ENCODE peak calls at places on chromosomes 16 and 17, in nine cellular contexts. O is Peyer's patch, B is BJ, K is coronary artery, W is IMR-90, U is left ventricle myocardium inferior, S is brain microvascular endothelial cell, Q is pancreas, M is sigmoid colon. T is an unnamed sample.

GRCh38 chr17:50101346-50102163 is 6.4 kb downstream of the PDK2 start:
- DNase-seq in O (peak), B (no peak), K (no peak), W (peak), U (peak), S (no peak), Q (peak), M (peak), T (no peak)

GRCh38 chr17:75689441-75689873 is 22.3 kb downstream of the SAP30BP start:
- DNase-seq in O (peak), B (no peak), K (no peak), W (no peak), U (no peak), S (no peak), Q (no peak), M (no peak), T (no peak)

GRCh38 chr16:61858996-61859395 is 177.2 kb downstream of the CDH8 start:
- DNase-seq in O (no peak), B (peak), K (no peak), W (no peak), U (no peak), S (peak), Q (no peak), M (no peak), T (no peak)

GRCh38 chr16:85015481-85016177 is 4.3 kb upstream of the ZDHHC7 start:
- DNase-seq in O (no peak), B (no peak), K (no peak), W (peak), U (no peak), S (no peak), Q (no peak), M (no peak), T (no peak)

GRCh38 chr17:60947100-60947499 is 269.4 kb downstream of the BCAS3 start:
- DNase-seq in O (no peak), B (no peak), K (no peak), W (peak), U (no peak), S (peak), Q (no peak), M (no peak), T (no peak)

GRCh38 chr17:3983945-3984484 is 19.8 kb upstream of the ATP2A3 start:
- DNase-seq in O (peak), B (no peak), K (peak), W (peak), U (no peak), S (peak), Q (no peak), M (no peak), T (no peak)

GRCh38 chr16:4263504-4264436 is 9.1 kb downstream of the TFAP4 start:
- DNase-seq in O (peak), B (peak), K (no peak), W (peak), U (peak), S (peak), Q (no peak), M (peak), T (no peak)

GRCh38 chr16:3431779-3432219 is 11.5 kb downstream of the ZNF597 start:
- DNase-seq in O (no peak), B (no peak), K (no peak), W (peak), U (peak), S (peak), Q (no peak), M (peak), T (peak)

GRCh38 chr17:46771601-46772012 is 46.9 kb downstream of the WNT3 start:
- DNase-seq in O (no peak), B (no peak), K (no peak), W (no peak), U (no peak), S (no peak), Q (no peak), M (no peak), T (peak)

GRCh38 chr16:71540-72341 is 690 bp downstream of the RHBDF1 start:
- DNase-seq in O (peak), B (no peak), K (peak), W (peak), U (peak), S (peak), Q (peak), M (peak), T (peak)

GRCh38 chr17:791807-792206 is 9.7 kb downstream of the MRM3 start:
- DNase-seq in O (no peak), B (no peak), K (no peak), W (no peak), U (no peak), S (no peak), Q (no peak), M (peak), T (no peak)

DNA sequence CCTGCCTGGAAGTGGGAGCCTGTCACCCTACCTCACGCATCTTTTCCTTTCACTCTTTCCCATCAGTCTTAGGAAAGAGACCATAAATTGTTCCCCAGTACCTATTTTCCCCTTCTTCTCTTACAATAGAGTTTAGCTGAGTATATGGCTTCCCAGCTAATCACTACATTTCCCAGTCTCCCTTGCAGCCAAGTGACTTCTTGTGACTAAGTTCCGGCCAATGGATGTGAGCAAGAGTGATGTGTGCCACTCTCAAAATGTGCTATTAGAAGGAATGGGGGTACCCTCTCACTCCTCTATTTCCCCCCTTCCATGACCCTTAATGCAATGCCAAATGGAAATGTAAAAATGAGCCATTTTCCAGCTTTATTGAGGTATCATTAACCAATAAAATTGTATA is 8.2 kb upstream of the PYY start:
- DNase-seq in O (no peak), B (no peak), K (no peak), W (no peak), U (no peak), S (no peak), Q (no peak), M (no peak), T (no peak)
- H3K4me3 ChIP-seq in O (no peak), B (no peak), K (no peak), W (no peak), U (no peak), S (no peak), Q (no peak), M (no peak), T (no peak)

DNA sequence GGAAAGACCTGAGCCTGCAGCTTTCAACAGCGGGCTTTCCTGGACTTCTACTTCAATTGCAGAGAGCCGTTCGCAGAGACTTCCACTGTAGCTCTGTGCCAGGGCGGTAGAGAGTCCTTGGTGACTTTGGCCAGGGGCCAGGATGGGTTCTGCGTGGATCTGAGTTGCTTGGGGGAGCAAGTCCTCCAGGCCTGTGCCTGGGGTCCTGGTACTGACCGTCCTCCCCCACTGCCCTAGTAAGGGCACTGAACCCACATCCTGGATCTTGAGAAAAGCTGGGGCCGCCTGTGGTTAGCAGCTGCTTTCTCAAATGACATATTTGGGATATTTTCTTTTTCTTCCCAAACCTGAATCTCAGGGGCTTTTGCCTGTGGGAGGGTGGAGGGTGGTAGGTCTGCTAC is 37.9 kb downstream of the PGS1 start:
- DNase-seq in O (peak), B (no peak), K (no peak), W (peak), U (no peak), S (peak), Q (no peak), M (no peak), T (no peak)
- H3K4me3 ChIP-seq in O (no peak), B (no peak), K (peak), W (no peak), U (peak), S (no peak), Q (no peak), M (no peak), T (no peak)

GRCh38 chr16:27029525-27029924 is 37.2 kb upstream of the C16orf82 start:
- DNase-seq in O (no peak), B (no peak), K (peak), W (no peak), U (no peak), S (no peak), Q (no peak), M (no peak), T (no peak)

GRCh38 chr16:27028713-27029112 is 38.0 kb upstream of the C16orf82 start:
- DNase-seq in O (no peak), B (no peak), K (no peak), W (no peak), U (no peak), S (no peak), Q (no peak), M (no peak), T (no peak)

DNA sequence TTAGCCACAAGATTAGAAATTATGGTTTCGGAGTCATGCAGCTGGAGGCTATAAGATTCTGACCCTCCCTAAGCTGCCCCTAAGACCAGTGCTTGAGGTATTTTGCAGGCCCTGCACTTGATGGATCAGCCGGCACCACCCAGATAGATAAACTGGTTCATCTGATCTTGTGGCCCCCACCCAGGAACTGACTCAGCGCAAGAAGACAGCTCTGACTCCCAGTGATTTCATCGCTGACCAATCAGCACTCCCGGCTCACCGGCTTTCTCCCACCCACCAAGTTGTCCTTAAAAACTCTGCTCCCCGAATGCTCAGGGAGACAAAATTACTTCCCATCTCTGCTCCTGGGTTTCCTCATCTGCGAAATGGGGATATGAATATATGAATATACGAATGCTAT is 33.4 kb upstream of the C16orf82 start:
- DNase-seq in O (no peak), B (no peak), K (no peak), W (no peak), U (no peak), S (no peak), Q (no peak), M (no peak), T (no peak)
- H3K4me3 ChIP-seq in O (no peak), B (no peak), K (no peak), W (no peak), U (no peak), S (no peak), Q (no peak), M (no peak), T (no peak)

GRCh38 chr16:1261131-1261917 is 5.5 kb downstream of the TPSD1 start:
- DNase-seq in O (no peak), B (no peak), K (no peak), W (no peak), U (no peak), S (no peak), Q (no peak), M (no peak), T (no peak)
- H3K4me3 ChIP-seq in O (no peak), B (no peak), K (no peak), W (no peak), U (no peak), S (no peak), Q (no peak), M (no peak), T (no peak)

GRCh38 chr17:2755941-2756724 is 6.7 kb upstream of the CCDC92B start:
- DNase-seq in O (no peak), B (no peak), K (no peak), W (no peak), U (no peak), S (peak), Q (peak), M (no peak), T (no peak)
- H3K4me3 ChIP-seq in O (no peak), B (no peak), K (peak), W (no peak), U (peak), S (no peak), Q (peak), M (peak), T (no peak)

T was measured in WERI-Rb-1.